ENCODE peak calls at places on chromosome 18, in seven cellular contexts. One of them, this sample, is unnamed.

GRCh38 chr18:45566025-45566740 is 49.1 kb upstream of the SLC14A2 start:
- DNase-seq in K562: no peak
- DNase-seq in SK-N-SH: no peak
- DNase-seq in HCT116: no peak
- DNase-seq in HepG2: no peak
- DNase-seq in GM12878: no peak
- DNase-seq in H1: no peak
- DNase-seq in this sample: no peak

GRCh38 chr18:12391487-12392136 is 14.6 kb upstream of the AFG3L2 start:
- DNase-seq in SK-N-SH: peak
- DNase-seq in HCT116: peak
- DNase-seq in K562: peak
- DNase-seq in GM12878: no peak
- DNase-seq in H1: no peak
- DNase-seq in HepG2: peak
- DNase-seq in this sample: peak

GRCh38 chr18:52131845-52132244 is 208.2 kb upstream of the DCC start:
- DNase-seq in K562: no peak
- DNase-seq in H1: no peak
- DNase-seq in HepG2: no peak
- DNase-seq in SK-N-SH: no peak
- DNase-seq in GM12878: no peak
- DNase-seq in HCT116: no peak
- DNase-seq in this sample: no peak

GRCh38 chr18:55199291-55199963 is 240.2 kb upstream of the CCDC68 start:
- DNase-seq in HepG2: no peak
- DNase-seq in K562: no peak
- DNase-seq in SK-N-SH: no peak
- DNase-seq in GM12878: no peak
- DNase-seq in H1: no peak
- DNase-seq in HCT116: no peak
- DNase-seq in this sample: no peak

GRCh38 chr18:9209230-9209629 is 72.6 kb downstream of the ANKRD12 start:
- DNase-seq in K562: no peak
- DNase-seq in HCT116: no peak
- DNase-seq in SK-N-SH: no peak
- DNase-seq in H1: no peak
- DNase-seq in HepG2: no peak
- DNase-seq in GM12878: no peak
- DNase-seq in this sample: no peak

GRCh38 chr18:49597556-49597955 is 35.7 kb downstream of the LIPG start:
- DNase-seq in HepG2: no peak
- DNase-seq in HCT116: no peak
- DNase-seq in K562: no peak
- DNase-seq in GM12878: no peak
- DNase-seq in SK-N-SH: peak
- DNase-seq in H1: no peak
- DNase-seq in this sample: no peak

GRCh38 chr18:52163478-52163877 is 176.5 kb upstream of the DCC start:
- DNase-seq in GM12878: no peak
- DNase-seq in HCT116: no peak
- DNase-seq in K562: no peak
- DNase-seq in H1: no peak
- DNase-seq in SK-N-SH: no peak
- DNase-seq in HepG2: no peak
- DNase-seq in this sample: no peak

GRCh38 chr18:74724186-74724585 is 126.5 kb downstream of the ZNF407 start:
- DNase-seq in SK-N-SH: no peak
- DNase-seq in HepG2: no peak
- DNase-seq in K562: no peak
- DNase-seq in H1: no peak
- DNase-seq in GM12878: no peak
- DNase-seq in HCT116: no peak
- DNase-seq in this sample: no peak

GRCh38 chr18:79394438-79395307 is 1.1 kb upstream of the NFATC1 start:
- DNase-seq in HCT116: no peak
- DNase-seq in HepG2: no peak
- DNase-seq in SK-N-SH: no peak
- DNase-seq in K562: no peak
- DNase-seq in GM12878: no peak
- DNase-seq in H1: peak
- DNase-seq in this sample: no peak

GRCh38 chr18:47036927-47037605 is 1.6 kb upstream of the ELOA2 start:
- DNase-seq in HCT116: no peak
- DNase-seq in GM12878: no peak
- DNase-seq in SK-N-SH: no peak
- DNase-seq in HepG2: no peak
- DNase-seq in H1: no peak
- DNase-seq in K562: no peak
- DNase-seq in this sample: no peak

GRCh38 chr18:75407468-75408437 is 19.8 kb downstream of the SMIM21 start:
- DNase-seq in SK-N-SH: no peak
- DNase-seq in HepG2: no peak
- DNase-seq in HCT116: no peak
- DNase-seq in K562: no peak
- DNase-seq in GM12878: no peak
- DNase-seq in H1: no peak
- DNase-seq in this sample: no peak

GRCh38 chr18:76604642-76605240 is 109.7 kb upstream of the ZNF516 start:
- DNase-seq in H1: no peak
- DNase-seq in K562: no peak
- DNase-seq in HepG2: no peak
- DNase-seq in SK-N-SH: no peak
- DNase-seq in HCT116: no peak
- DNase-seq in GM12878: no peak
- DNase-seq in this sample: no peak

GRCh38 chr18:68394705-68395104 is 320.2 kb downstream of the TMX3 start:
- DNase-seq in H1: no peak
- DNase-seq in HCT116: no peak
- DNase-seq in GM12878: no peak
- DNase-seq in SK-N-SH: no peak
- DNase-seq in K562: no peak
- DNase-seq in HepG2: no peak
- DNase-seq in this sample: no peak

GRCh38 chr18:31267823-31268481 is 50.0 kb upstream of the DSG1 start:
- DNase-seq in HCT116: no peak
- DNase-seq in K562: no peak
- DNase-seq in H1: no peak
- DNase-seq in SK-N-SH: no peak
- DNase-seq in GM12878: peak
- DNase-seq in HepG2: no peak
- DNase-seq in this sample: no peak

GRCh38 chr18:73670536-73670935 is 477.1 kb downstream of the FBXO15 start:
- DNase-seq in GM12878: no peak
- DNase-seq in SK-N-SH: no peak
- DNase-seq in HepG2: no peak
- DNase-seq in H1: no peak
- DNase-seq in HCT116: no peak
- DNase-seq in K562: no peak
- DNase-seq in this sample: no peak

DNA sequence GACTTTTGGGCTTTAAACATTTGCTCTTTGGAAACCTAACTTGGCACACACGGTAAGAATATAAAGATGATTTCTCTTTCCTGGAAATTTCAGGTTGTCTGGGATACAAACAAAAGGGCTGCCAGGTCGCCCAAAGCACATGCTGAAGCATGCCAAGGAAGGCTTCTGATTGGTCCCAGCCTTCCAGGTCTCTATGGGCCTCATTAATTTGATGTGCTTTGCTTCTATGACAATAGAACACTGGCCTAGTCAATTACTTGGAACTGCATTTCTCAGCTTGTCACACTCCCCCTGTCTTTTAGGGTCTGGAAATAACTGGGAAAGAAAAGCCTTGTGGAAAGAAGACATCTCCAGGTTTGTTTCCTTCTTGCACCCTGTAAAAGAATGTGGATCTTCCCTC is 228.9 kb downstream of the ADCYAP1 start:
- DNase-seq in H1: no peak
- DNase-seq in GM12878: no peak
- DNase-seq in K562: no peak
- DNase-seq in SK-N-SH: no peak
- DNase-seq in HCT116: no peak
- DNase-seq in HepG2: no peak
- DNase-seq in this sample: no peak
- TF ChIP-seq JUND in H1: no peak
- TF ChIP-seq JUND in GM12878: no peak
- TF ChIP-seq JUND in K562: no peak
- TF ChIP-seq JUND in SK-N-SH: no peak
- TF ChIP-seq JUND in HCT116: no peak
- TF ChIP-seq JUND in HepG2: no peak
- TF ChIP-seq JUND in this sample: no peak

GRCh38 chr18:6059551-6059950 is 164.2 kb upstream of the TMEM200C start:
- DNase-seq in HepG2: no peak
- DNase-seq in SK-N-SH: no peak
- DNase-seq in HCT116: no peak
- DNase-seq in GM12878: no peak
- DNase-seq in H1: no peak
- DNase-seq in K562: no peak
- DNase-seq in this sample: no peak

GRCh38 chr18:6060149-6060548 is 164.8 kb upstream of the TMEM200C start:
- DNase-seq in K562: no peak
- DNase-seq in HepG2: no peak
- DNase-seq in H1: no peak
- DNase-seq in GM12878: no peak
- DNase-seq in HCT116: no peak
- DNase-seq in SK-N-SH: no peak
- DNase-seq in this sample: no peak

GRCh38 chr18:6056171-6056932 is 161.0 kb upstream of the TMEM200C start:
- DNase-seq in H1: no peak
- DNase-seq in K562: no peak
- DNase-seq in GM12878: no peak
- DNase-seq in HepG2: peak
- DNase-seq in HCT116: no peak
- DNase-seq in SK-N-SH: no peak
- DNase-seq in this sample: no peak

GRCh38 chr18:6057604-6058003 is 162.3 kb upstream of the TMEM200C start:
- DNase-seq in HepG2: no peak
- DNase-seq in SK-N-SH: no peak
- DNase-seq in GM12878: no peak
- DNase-seq in K562: no peak
- DNase-seq in HCT116: no peak
- DNase-seq in H1: no peak
- DNase-seq in this sample: no peak

GRCh38 chr18:6058941-6059340 is 163.6 kb upstream of the TMEM200C start:
- DNase-seq in GM12878: no peak
- DNase-seq in K562: no peak
- DNase-seq in HCT116: no peak
- DNase-seq in SK-N-SH: no peak
- DNase-seq in H1: no peak
- DNase-seq in HepG2: peak
- DNase-seq in this sample: no peak
- TF ChIP-seq JUND in GM12878: no peak
- TF ChIP-seq JUND in K562: no peak
- TF ChIP-seq JUND in HCT116: no peak
- TF ChIP-seq JUND in SK-N-SH: no peak
- TF ChIP-seq JUND in H1: no peak
- TF ChIP-seq JUND in HepG2: no peak
- TF ChIP-seq JUND in this sample: no peak

GRCh38 chr18:23968638-23969037 is 45.9 kb upstream of the TTC39C start:
- DNase-seq in H1: no peak
- DNase-seq in GM12878: no peak
- DNase-seq in K562: no peak
- DNase-seq in HCT116: no peak
- DNase-seq in HepG2: no peak
- DNase-seq in SK-N-SH: no peak
- DNase-seq in this sample: no peak

GRCh38 chr18:23964282-23965238 is 50.0 kb upstream of the TTC39C start:
- DNase-seq in SK-N-SH: no peak
- DNase-seq in HCT116: peak
- DNase-seq in H1: peak
- DNase-seq in HepG2: no peak
- DNase-seq in K562: peak
- DNase-seq in GM12878: no peak
- DNase-seq in this sample: no peak

GRCh38 chr18:23969664-23970063 is 44.9 kb upstream of the TTC39C start:
- DNase-seq in HCT116: no peak
- DNase-seq in SK-N-SH: no peak
- DNase-seq in K562: no peak
- DNase-seq in GM12878: no peak
- DNase-seq in HepG2: no peak
- DNase-seq in H1: no peak
- DNase-seq in this sample: no peak

GRCh38 chr18:23966909-23967308 is 47.6 kb upstream of the TTC39C start:
- DNase-seq in SK-N-SH: no peak
- DNase-seq in GM12878: no peak
- DNase-seq in K562: no peak
- DNase-seq in HepG2: no peak
- DNase-seq in HCT116: no peak
- DNase-seq in H1: no peak
- DNase-seq in this sample: no peak

DNA sequence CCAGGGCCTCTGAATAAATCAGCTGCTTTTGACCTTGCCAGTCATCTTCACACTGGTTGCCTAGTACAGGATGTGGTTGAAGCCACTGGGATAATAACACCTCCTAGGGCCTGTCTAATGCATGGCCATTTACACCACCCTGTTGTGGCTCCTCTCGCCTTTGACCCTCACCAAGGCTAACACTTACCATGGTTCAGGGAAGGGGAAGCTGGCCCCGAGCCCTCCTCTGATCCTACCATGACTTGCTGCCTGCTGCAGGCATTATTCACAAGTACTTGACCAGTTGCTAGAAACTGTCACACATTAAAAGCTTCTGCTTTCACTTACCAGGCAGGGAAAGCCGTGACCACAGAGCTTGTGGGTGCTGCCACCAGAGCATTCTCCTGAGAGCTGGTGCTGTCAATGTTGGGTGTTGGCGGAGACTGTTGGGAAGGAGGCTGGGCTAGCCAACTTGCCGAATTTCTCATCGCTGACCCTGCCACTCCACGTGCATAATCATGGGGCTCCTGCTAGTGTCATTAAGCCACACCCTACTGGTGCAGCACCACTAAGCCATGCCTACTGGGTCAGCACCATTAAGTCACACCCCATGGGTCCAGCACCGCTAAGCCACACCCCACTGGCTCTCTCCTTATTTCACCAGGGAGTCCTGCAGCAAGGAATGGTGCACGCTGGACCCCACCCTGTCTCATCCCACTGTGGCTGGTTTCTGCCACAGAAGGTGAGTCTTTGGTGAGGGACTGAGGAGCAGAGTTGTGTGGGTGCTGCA is 47.0 kb upstream of the TTC39C start:
- DNase-seq in SK-N-SH: no peak
- DNase-seq in HepG2: no peak
- DNase-seq in H1: no peak
- DNase-seq in K562: no peak
- DNase-seq in GM12878: peak
- DNase-seq in HCT116: no peak
- DNase-seq in this sample: no peak
- TF ChIP-seq JUND in SK-N-SH: no peak
- TF ChIP-seq JUND in HepG2: no peak
- TF ChIP-seq JUND in H1: no peak
- TF ChIP-seq JUND in K562: no peak
- TF ChIP-seq JUND in GM12878: no peak
- TF ChIP-seq JUND in HCT116: no peak
- TF ChIP-seq JUND in this sample: no peak

DNA sequence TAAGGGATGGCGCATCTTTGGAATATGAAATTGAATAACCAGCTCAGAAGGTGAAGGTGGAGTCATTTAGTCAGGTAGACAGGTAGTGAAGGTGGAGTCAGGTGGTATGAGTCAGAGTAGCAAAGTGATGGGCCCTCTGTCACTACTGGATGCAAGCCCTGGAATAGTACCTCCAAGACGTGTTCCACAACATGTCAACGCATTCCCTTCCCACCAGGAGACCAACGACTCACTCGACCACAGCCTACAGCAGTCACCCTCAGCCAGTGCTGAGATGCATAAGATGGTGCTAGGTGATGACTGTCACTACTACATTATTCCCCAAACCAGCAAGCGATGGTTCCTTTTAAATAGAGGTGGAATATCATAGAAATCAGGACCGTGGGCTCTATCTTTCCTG is 6.8 kb downstream of the CPLX4 start:
- DNase-seq in SK-N-SH: no peak
- DNase-seq in HepG2: no peak
- DNase-seq in H1: no peak
- DNase-seq in K562: no peak
- DNase-seq in HCT116: peak
- DNase-seq in GM12878: no peak
- DNase-seq in this sample: no peak
- TF ChIP-seq JUND in SK-N-SH: no peak
- TF ChIP-seq JUND in HepG2: no peak
- TF ChIP-seq JUND in H1: no peak
- TF ChIP-seq JUND in K562: no peak
- TF ChIP-seq JUND in HCT116: no peak
- TF ChIP-seq JUND in GM12878: no peak
- TF ChIP-seq JUND in this sample: no peak